ENCODE peak calls at places on chromosome 15, in seven cellular contexts. O is uterus, A is ovary, V is endodermal cell, R is body of pancreas, L is MM.1S, I is pancreas. D is an unnamed sample.

GRCh38 chr15:43220991-43221403 is at the start of gene EPB42:
- DNase-seq in R (no peak), I (no peak), O (no peak), V (no peak), A (no peak), L (no peak), D (no peak)

GRCh38 chr15:84911879-84912660 is 27.6 kb downstream of the SLC28A1 start:
- DNase-seq in L (peak; percentile 17), R (peak; percentile 92), O (peak; percentile 97), A (peak; percentile 91), I (peak; percentile 74), V (no peak), D (no peak)

GRCh38 chr15:100033140-100033857 is 300.1 kb upstream of the LYSMD4 start:
- DNase-seq in A (no peak), I (no peak), L (no peak), O (no peak), V (no peak), R (peak; percentile 70), D (no peak)

GRCh38 chr15:64773606-64774555 is 1.5 kb downstream of the RBPMS2 start:
- DNase-seq in A (peak; percentile 48), L (no peak), R (no peak), O (no peak), I (no peak), V (peak; percentile 73), D (no peak)

GRCh38 chr15:38598749-38599148 is 34.1 kb upstream of the RASGRP1 start:
- DNase-seq in A (no peak), L (no peak), V (no peak), O (no peak), R (no peak), I (no peak), D (no peak)

GRCh38 chr15:53658827-53659226 is 100.6 kb downstream of the WDR72 start:
- DNase-seq in L (no peak), R (no peak), I (no peak), O (no peak), A (no peak), V (no peak), D (no peak)

GRCh38 chr15:33292718-33293307 is 18.0 kb upstream of the RYR3 start:
- DNase-seq in I (no peak), V (peak; percentile 86), L (peak; percentile 61), O (peak; percentile 54), A (peak; percentile 52), R (peak; percentile 59), D (peak; percentile 58)

GRCh38 chr15:25947336-25948080 is 84.4 kb upstream of the ATP10A start:
- DNase-seq in V (peak; percentile 86), L (no peak), O (no peak), A (no peak), R (peak; percentile 13), I (no peak), D (no peak)

GRCh38 chr15:99121691-99122410 is 17.0 kb downstream of the SYNM start:
- DNase-seq in L (no peak), I (no peak), O (no peak), V (no peak), R (no peak), A (no peak), D (no peak)

GRCh38 chr15:68372291-68372811 is 59.6 kb downstream of the ITGA11 start:
- DNase-seq in V (peak; percentile 88), L (no peak), I (no peak), O (peak; percentile 16), A (peak; percentile 31), R (no peak), D (no peak)

GRCh38 chr15:77069521-77070121 is 1.3 kb downstream of the TSPAN3 start:
- DNase-seq in V (no peak), I (no peak), L (no peak), A (no peak), O (no peak), R (peak; percentile 40), D (no peak)

GRCh38 chr15:88803920-88804247 is 648 bp downstream of the ACAN start:
- DNase-seq in O (no peak), A (no peak), V (no peak), R (no peak), I (no peak), L (no peak), D (no peak)

GRCh38 chr15:88804257-88804656 is 1.0 kb downstream of the ACAN start:
- DNase-seq in O (no peak), A (no peak), L (no peak), R (no peak), I (no peak), V (no peak), D (no peak)

GRCh38 chr15:88803241-88803919 is at the start of gene ACAN:
- DNase-seq in O (no peak), L (no peak), R (no peak), V (peak; percentile 84), A (no peak), I (peak; percentile 43), D (no peak)

GRCh38 chr15:88802991-88803240 is 320 bp upstream of the ACAN start:
- DNase-seq in O (no peak), V (no peak), A (no peak), R (no peak), L (no peak), I (peak; percentile 33), D (no peak)

DNA sequence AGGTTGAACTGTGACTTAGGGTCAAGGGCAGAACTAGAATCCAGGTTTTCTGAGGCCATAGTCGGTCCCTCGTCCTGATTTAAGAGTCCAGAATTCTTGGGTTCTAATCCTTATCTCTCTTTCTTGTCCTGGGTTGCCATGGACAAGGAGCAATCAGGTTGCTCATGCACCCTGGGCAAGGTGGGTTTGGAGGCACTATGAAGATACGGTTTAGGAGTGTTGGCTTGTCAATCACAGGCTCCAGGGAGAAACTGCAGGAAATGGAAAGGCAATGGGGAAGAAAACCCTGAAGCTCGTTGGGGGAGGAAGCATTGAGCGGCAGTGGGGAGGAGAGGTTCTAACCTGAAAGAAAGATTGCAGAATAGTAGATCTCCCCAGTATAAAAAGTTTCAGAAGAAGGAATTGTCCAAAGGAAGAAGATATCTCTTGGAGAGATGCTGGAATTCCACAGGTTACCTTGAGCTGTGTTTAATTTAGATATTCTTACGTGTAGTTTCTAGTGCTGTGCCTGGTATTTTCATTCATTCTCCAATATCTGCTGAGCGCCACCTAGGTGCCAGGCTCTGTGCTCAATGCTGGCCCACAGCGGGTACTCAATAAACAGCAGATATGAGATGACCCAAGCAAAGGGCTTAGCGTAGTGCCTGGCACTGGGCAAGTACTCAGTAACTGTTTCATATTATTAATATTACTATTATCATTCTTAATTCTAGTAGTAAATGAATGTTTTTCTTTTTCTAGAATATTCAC is 2.0 kb downstream of the ACAN start:
- DNase-seq in I (no peak), L (peak; percentile 23), V (no peak), A (no peak), R (no peak), O (no peak), D (no peak)
- H3K27me3 ChIP-seq in I (peaks cover 3% of the 10 kb centered on the region), L (peaks cover 33% of the 10 kb centered on the region), V (peaks cover 58% of the 10 kb centered on the region), A (no peaks in the 10 kb centered on the region), R (no peaks in the 10 kb centered on the region), O (no peaks in the 10 kb centered on the region), D (no peaks in the 10 kb centered on the region)

GRCh38 chr15:45307230-45307924 is 55.3 kb downstream of the SLC28A2 start:
- DNase-seq in A (no peak), L (peak; percentile 51), I (no peak), R (peak; percentile 32), V (no peak), O (no peak), D (no peak)
- TF ChIP-seq CTCF in A (peak; percentile 79), L (peak; percentile 63), I (peak; percentile 43), R (peak; percentile 81), V (peak; percentile 66), O (peak; percentile 47), D (peak; percentile 61)

DNA sequence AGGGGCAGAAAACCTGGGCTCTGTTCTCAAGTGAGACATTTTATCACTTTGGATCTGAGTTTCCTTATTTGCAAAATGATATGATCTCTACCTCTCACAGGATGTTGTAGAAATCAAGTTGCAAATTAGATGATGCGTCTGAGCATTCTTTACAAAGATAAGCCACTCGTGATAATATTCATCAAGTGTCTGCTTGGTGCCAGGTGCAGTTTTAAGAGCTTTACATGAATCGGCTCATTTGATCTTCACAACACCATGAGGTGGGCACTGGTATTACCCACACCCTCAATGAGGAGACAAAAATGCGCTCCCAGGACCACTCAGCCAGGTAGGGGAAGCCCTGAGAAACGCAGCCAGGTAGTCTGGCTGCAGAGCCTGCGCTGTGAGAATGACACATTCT is 59.1 kb upstream of the CA12 start:
- DNase-seq in I (no peak), L (no peak), V (no peak), O (no peak), A (no peak), R (no peak), D (no peak)
- H3K27me3 ChIP-seq in I (no peaks in the 10 kb centered on the region), L (no peaks in the 10 kb centered on the region), V (no peaks in the 10 kb centered on the region), O (no peaks in the 10 kb centered on the region), A (no peaks in the 10 kb centered on the region), R (no peaks in the 10 kb centered on the region), D (no peaks in the 10 kb centered on the region)

DNA sequence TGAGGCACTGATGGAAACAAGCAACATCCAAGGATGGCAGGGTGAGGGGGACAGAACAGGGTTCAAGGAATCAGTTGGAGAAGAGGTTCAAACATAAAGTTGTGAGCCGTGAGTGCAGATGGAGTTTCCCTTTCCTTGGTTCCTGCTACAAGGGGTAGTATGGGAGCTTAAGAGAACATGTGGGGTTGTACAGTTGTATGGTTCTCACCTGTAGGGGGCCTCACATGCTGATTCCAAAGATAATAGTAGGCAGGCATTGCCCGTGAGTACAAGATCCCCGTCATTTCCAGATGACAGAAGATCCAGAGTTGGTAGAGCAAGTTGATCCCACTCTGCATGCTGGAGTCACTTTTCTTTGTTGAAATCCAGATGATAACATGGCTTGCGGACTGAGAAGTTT is 141.7 kb downstream of the THSD4 start:
- DNase-seq in R (no peak), I (no peak), O (no peak), L (no peak), V (no peak), A (no peak), D (no peak)
- TF ChIP-seq CTCF in R (no peak), I (no peak), O (no peak), L (no peak), V (peak; percentile 47), A (no peak), D (no peak)

DNA sequence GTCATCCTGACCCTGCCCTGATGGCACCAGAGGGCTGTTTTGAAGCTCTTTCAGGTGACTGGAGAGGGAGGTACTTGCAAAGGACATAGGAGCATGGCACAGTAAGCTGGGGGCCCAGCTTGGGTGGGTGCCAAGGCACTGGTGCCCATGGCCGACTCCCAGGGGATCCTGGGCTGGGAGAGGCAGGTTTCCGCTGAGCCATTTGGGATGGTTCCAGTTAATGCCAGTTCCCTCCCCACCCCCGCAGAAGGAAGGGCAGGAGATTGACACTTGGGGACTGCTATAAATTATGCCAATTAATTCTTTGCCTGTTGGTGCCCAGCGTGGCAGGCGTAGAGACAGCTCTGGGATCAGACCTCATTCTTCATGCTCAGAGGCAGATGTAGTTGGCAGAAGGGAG is 26.1 kb downstream of the CD276 start:
- DNase-seq in A (no peak), R (no peak), L (no peak), I (no peak), O (no peak), V (no peak), D (no peak)
- H3K27me3 ChIP-seq in A (no peaks in the 10 kb centered on the region), R (no peaks in the 10 kb centered on the region), L (no peaks in the 10 kb centered on the region), I (no peaks in the 10 kb centered on the region), O (no peaks in the 10 kb centered on the region), V (no peaks in the 10 kb centered on the region), D (no peaks in the 10 kb centered on the region)